ENCODE peak calls at places on chromosomes 16 and 17, in seven cellular contexts. O is activated T-cell treated with anti-CD3 and anti-CD28 coated beads for 48 hours; N is stimulated activated CD4-positive, alpha-beta T cell treated with anti-CD3 and anti-CD28 coated beads, Interleukin-1b, Interleukin-23, amount 100 ng/mL, for 24 hours; W is GM04503; B is GM12864; I is lower leg skin; C is cardiac fibroblast. K is an unnamed sample.
A peak's percentile ranks its signal among the peaks of the same experiment; 100 is the strongest.

GRCh38 chr17:746783-747629 is 5.1 kb downstream of the GEMIN4 start:
- DNase-seq in W (no peak), O (no peak), I (no peak), B (no peak), C (no peak), N (no peak), K (no peak)

GRCh38 chr16:56956756-56957155 is 5.0 kb upstream of the CETP start:
- DNase-seq in O (no peak), C (no peak), B (no peak), N (no peak), W (no peak), I (no peak), K (no peak)

GRCh38 chr17:50578173-50578572 is 17.7 kb downstream of the CACNA1G start:
- DNase-seq in O (no peak), N (no peak), B (no peak), I (no peak), C (no peak), W (no peak), K (no peak)

GRCh38 chr17:72205357-72205756 is 84.5 kb downstream of the SOX9 start:
- DNase-seq in W (no peak), B (no peak), C (no peak), N (no peak), O (no peak), I (no peak), K (no peak)

GRCh38 chr17:12512712-12513355 is 152.9 kb upstream of the MYOCD start:
- DNase-seq in W (peak; percentile 34), C (peak; percentile 27), O (no peak), I (no peak), N (no peak), B (no peak), K (no peak)

GRCh38 chr17:4708436-4708835 is 2.0 kb upstream of the ARRB2 start:
- DNase-seq in I (no peak), W (no peak), N (no peak), C (no peak), B (no peak), O (peak; percentile 52), K (no peak)

GRCh38 chr16:89599451-89599858 is 14.0 kb upstream of the DPEP1 start:
- DNase-seq in B (no peak), W (no peak), O (no peak), N (no peak), I (no peak), C (no peak), K (no peak)

GRCh38 chr17:8514801-8515200 is 79.1 kb downstream of the NDEL1 start:
- DNase-seq in O (no peak), W (no peak), I (no peak), B (no peak), N (no peak), C (no peak), K (no peak)

GRCh38 chr17:48002208-48002919 is 31.5 kb downstream of the CDK5RAP3 start:
- DNase-seq in C (peak; percentile 78), O (no peak), W (no peak), I (no peak), B (no peak), N (no peak), K (no peak)

GRCh38 chr17:73875346-73875745 is 231.1 kb upstream of the SDK2 start:
- DNase-seq in W (no peak), C (no peak), N (no peak), I (no peak), O (no peak), B (no peak), K (no peak)

GRCh38 chr16:86850675-86851074 is 272.3 kb downstream of the FOXL1 start:
- DNase-seq in I (no peak), C (no peak), W (no peak), B (no peak), N (no peak), O (no peak), K (no peak)

GRCh38 chr17:50865060-50865867 is 890 bp downstream of the TOB1 start:
- DNase-seq in I (peak; percentile 92), W (no peak), C (peak; percentile 51), N (no peak), O (peak; percentile 25), B (no peak), K (no peak)

GRCh38 chr17:70089513-70090148 is 14.6 kb downstream of the KCNJ16 start:
- DNase-seq in B (no peak), W (no peak), N (no peak), O (no peak), I (no peak), C (no peak), K (no peak)

GRCh38 chr16:54430491-54431030 is 144.0 kb upstream of the IRX3 start:
- DNase-seq in W (peak; percentile 64), C (peak; percentile 59), B (no peak), I (no peak), O (no peak), N (no peak), K (no peak)

GRCh38 chr17:83200231-83200699 is 120.9 kb downstream of the METRNL start:
- DNase-seq in C (no peak), O (peak; percentile 75), N (no peak), W (peak; percentile 50), I (peak; percentile 96), B (no peak), K (peak; percentile 35)

GRCh38 chr17:8118769-8119574 is 658 bp upstream of the ALOXE3 start:
- DNase-seq in W (no peak), N (peak; percentile 68), B (peak; percentile 60), O (peak; percentile 85), C (peak; percentile 87), I (peak; percentile 98), K (peak; percentile 64)

GRCh38 chr16:17177242-17177967 is 293.4 kb downstream of the XYLT1 start:
- DNase-seq in N (no peak), O (no peak), I (no peak), W (no peak), C (no peak), B (no peak), K (no peak)

GRCh38 chr17:48328457-48328856 is 101.6 kb downstream of the SKAP1 start:
- DNase-seq in O (no peak), W (no peak), N (no peak), I (no peak), C (no peak), B (no peak), K (no peak)

GRCh38 chr16:22670551-22670970 is 143.4 kb upstream of the HS3ST2 start:
- DNase-seq in W (no peak), C (no peak), N (no peak), O (peak; percentile 2), I (peak; percentile 85), B (peak; percentile 33), K (no peak)

GRCh38 chr17:1040216-1040600 is 43.3 kb downstream of the TIMM22 start:
- DNase-seq in N (no peak), C (no peak), W (no peak), I (no peak), B (no peak), O (no peak), K (no peak)

GRCh38 chr16:2194852-2195315 is 1.5 kb downstream of the CASKIN1 start:
- DNase-seq in O (no peak), B (peak; percentile 27), N (no peak), C (peak; percentile 53), W (no peak), I (no peak), K (no peak)

GRCh38 chr16:3836641-3837040 is 43.9 kb downstream of the CREBBP start:
- DNase-seq in N (no peak), C (no peak), I (no peak), O (no peak), W (no peak), B (no peak), K (no peak)

GRCh38 chr16:55830658-55831294 is 2.1 kb downstream of the CES1 start:
- DNase-seq in I (no peak), W (no peak), B (no peak), O (no peak), N (no peak), C (no peak), K (no peak)

GRCh38 chr17:31225831-31226230 is 71.2 kb downstream of the OMG start:
- DNase-seq in O (no peak), C (no peak), N (no peak), W (no peak), I (no peak), B (no peak), K (no peak)

GRCh38 chr17:67836205-67836987 is 11.1 kb downstream of the BPTF start:
- DNase-seq in W (peak; percentile 49), B (no peak), O (no peak), N (no peak), C (peak; percentile 37), I (no peak), K (no peak)

GRCh38 chr17:77831497-77832179 is 126.9 kb upstream of the TNRC6C start:
- DNase-seq in N (no peak), W (no peak), O (no peak), I (no peak), C (peak; percentile 66), B (no peak), K (peak; percentile 17)

GRCh38 chr16:67268136-67268579 is 11.2 kb upstream of the PLEKHG4 start:
- DNase-seq in C (peak; percentile 97), N (no peak), W (peak; percentile 93), O (no peak), I (no peak), B (no peak), K (peak; percentile 58)

GRCh38 chr17:74403512-74404137 is 28.3 kb upstream of the GPRC5C start:
- DNase-seq in B (no peak), O (no peak), N (no peak), I (no peak), W (no peak), C (no peak), K (no peak)

GRCh38 chr17:8846768-8847211 is 20.7 kb downstream of the PIK3R6 start:
- DNase-seq in C (peak; percentile 65), I (no peak), B (no peak), W (no peak), N (no peak), O (no peak), K (no peak)

GRCh38 chr17:37818689-37819088 is 73.8 kb upstream of the HNF1B start:
- DNase-seq in I (no peak), B (no peak), O (no peak), N (no peak), W (no peak), C (no peak), K (no peak)

GRCh38 chr16:89791278-89791995 is 25.0 kb downstream of the FANCA start:
- DNase-seq in O (no peak), W (no peak), B (no peak), N (no peak), I (no peak), C (no peak), K (no peak)

GRCh38 chr17:17402558-17402957 is 74.2 kb upstream of the MED9 start:
- DNase-seq in O (no peak), I (no peak), C (no peak), N (no peak), W (no peak), B (no peak), K (no peak)

GRCh38 chr17:521561-522325 is 169.1 kb upstream of the RPH3AL start:
- DNase-seq in O (no peak), B (no peak), I (no peak), C (no peak), N (no peak), W (no peak), K (no peak)

GRCh38 chr17:17811381-17812210 is 25.2 kb downstream of the SREBF1 start:
- DNase-seq in W (no peak), C (peak; percentile 49), N (no peak), O (no peak), I (no peak), B (no peak), K (no peak)

GRCh38 chr17:76421054-76421427 is 31.9 kb downstream of the UBE2O start:
- DNase-seq in C (peak; percentile 32), I (no peak), N (no peak), W (no peak), O (no peak), B (no peak), K (no peak)

GRCh38 chr16:47029724-47030123 is 56.2 kb upstream of the DNAJA2 start:
- DNase-seq in N (no peak), I (no peak), W (no peak), C (no peak), O (no peak), B (no peak), K (no peak)